ENCODE peak calls at places on chromosome 7, in seven cellular contexts. E, L, P, X, W, U and G are unnamed samples.
A peak's percentile ranks its signal among the peaks of the same experiment; 100 is the strongest.

GRCh38 chr7:75758491-75758890 is 13.5 kb downstream of the CCL26 start:
- DNase-seq in E (no peak), L (no peak), P (no peak), X (no peak), W (no peak), U (no peak), G (no peak)

GRCh38 chr7:68461430-68461829 is 1136.8 kb upstream of the AUTS2 start:
- DNase-seq in E (no peak), L (no peak), P (no peak), X (no peak), W (no peak), U (no peak), G (no peak)

GRCh38 chr7:128931186-128931798 is 6.4 kb upstream of the IRF5 start:
- DNase-seq in E (no peak), L (no peak), P (no peak), X (no peak), W (no peak), U (no peak), G (no peak)

GRCh38 chr7:158753900-158754299 is 49.3 kb upstream of the NCAPG2 start:
- DNase-seq in E (no peak), L (no peak), P (no peak), X (no peak), W (no peak), U (no peak), G (no peak)

GRCh38 chr7:116212859-116213258 is 2.5 kb downstream of the TES start:
- DNase-seq in E (no peak), L (no peak), P (no peak), X (no peak), W (no peak), U (no peak), G (no peak)

GRCh38 chr7:155893664-155894063 is 81.4 kb upstream of the SHH start:
- DNase-seq in E (no peak), L (no peak), P (no peak), X (no peak), W (no peak), U (no peak), G (no peak)

GRCh38 chr7:94375167-94375566 is 19.5 kb upstream of the COL1A2 start:
- DNase-seq in E (no peak), L (no peak), P (no peak), X (no peak), W (no peak), U (peak; percentile 91), G (no peak)

GRCh38 chr7:143269254-143269653 is 6.0 kb downstream of the GSTK1 start:
- DNase-seq in E (no peak), L (no peak), P (no peak), X (no peak), W (no peak), U (no peak), G (no peak)

GRCh38 chr7:47285860-47286491 is 295.9 kb downstream of the TNS3 start:
- DNase-seq in E (no peak), L (no peak), P (no peak), X (no peak), W (no peak), U (no peak), G (no peak)

GRCh38 chr7:92325850-92326249 is 80.1 kb downstream of the ANKIB1 start:
- DNase-seq in E (no peak), L (no peak), P (no peak), X (no peak), W (no peak), U (no peak), G (no peak)

GRCh38 chr7:7090460-7090859 is 91.9 kb upstream of the C1GALT1 start:
- DNase-seq in E (no peak), L (no peak), P (no peak), X (no peak), W (no peak), U (no peak), G (no peak)

GRCh38 chr7:1123721-1124120 is 35.8 kb downstream of the GPER1 start:
- DNase-seq in E (no peak), L (no peak), P (no peak), X (no peak), W (no peak), U (peak; percentile 19), G (no peak)

GRCh38 chr7:116633131-116633988 is 38.6 kb upstream of the MET start:
- DNase-seq in E (no peak), L (no peak), P (no peak), X (no peak), W (no peak), U (no peak), G (no peak)

GRCh38 chr7:20993693-20994092 is 207.0 kb upstream of the SP8 start:
- DNase-seq in E (no peak), L (no peak), P (no peak), X (no peak), W (no peak), U (no peak), G (no peak)

GRCh38 chr7:44769381-44770209 is 20.9 kb downstream of the ZMIZ2 start:
- DNase-seq in E (no peak), L (no peak), P (peak; percentile 39), X (no peak), W (no peak), U (no peak), G (peak; percentile 52)